ENCODE peak calls at places on chromosome 13, in four cellular contexts. One of them, this sample, is unnamed.

GRCh38 chr13:21297452-21297851 is 121.0 kb downstream of the MRPL57 start:
- DNase-seq in RWPE1: no peak
- DNase-seq in GM12878: no peak
- DNase-seq in IMR-90: no peak
- DNase-seq in this sample: no peak

GRCh38 chr13:47437411-47437810 is 540.6 kb upstream of the HTR2A start:
- DNase-seq in GM12878: no peak
- DNase-seq in IMR-90: peak; percentile 89
- DNase-seq in RWPE1: no peak
- DNase-seq in this sample: no peak

GRCh38 chr13:28357247-28357825 is 137.6 kb downstream of the FLT1 start:
- DNase-seq in IMR-90: no peak
- DNase-seq in RWPE1: no peak
- DNase-seq in GM12878: no peak
- DNase-seq in this sample: no peak

GRCh38 chr13:30863796-30864195 is 42.3 kb upstream of the MEDAG start:
- DNase-seq in IMR-90: no peak
- DNase-seq in GM12878: no peak
- DNase-seq in RWPE1: no peak
- DNase-seq in this sample: no peak

GRCh38 chr13:79871594-79871993 is 390.6 kb downstream of the NDFIP2 start:
- DNase-seq in GM12878: no peak
- DNase-seq in RWPE1: no peak
- DNase-seq in IMR-90: no peak
- DNase-seq in this sample: no peak

GRCh38 chr13:95754069-95754468 is 77.1 kb downstream of the DNAJC3 start:
- DNase-seq in RWPE1: no peak
- DNase-seq in IMR-90: no peak
- DNase-seq in GM12878: no peak
- DNase-seq in this sample: no peak

GRCh38 chr13:38570706-38571105 is 116.2 kb upstream of the FREM2 start:
- DNase-seq in GM12878: no peak
- DNase-seq in IMR-90: no peak
- DNase-seq in RWPE1: no peak
- DNase-seq in this sample: no peak

GRCh38 chr13:100559886-100560285 is 28.7 kb downstream of the GGACT start:
- DNase-seq in GM12878: no peak
- DNase-seq in RWPE1: no peak
- DNase-seq in IMR-90: no peak
- DNase-seq in this sample: no peak

GRCh38 chr13:47632311-47632710 is 368.8 kb downstream of the SUCLA2 start:
- DNase-seq in GM12878: no peak
- DNase-seq in IMR-90: no peak
- DNase-seq in RWPE1: no peak
- DNase-seq in this sample: no peak

GRCh38 chr13:99154064-99154463 is 46.6 kb upstream of the UBAC2 start:
- DNase-seq in IMR-90: no peak
- DNase-seq in RWPE1: no peak
- DNase-seq in GM12878: no peak
- DNase-seq in this sample: no peak

GRCh38 chr13:97319088-97319487 is 97.0 kb downstream of the MBNL2 start:
- DNase-seq in RWPE1: no peak
- DNase-seq in IMR-90: peak; percentile 54
- DNase-seq in GM12878: no peak
- DNase-seq in this sample: no peak

GRCh38 chr13:32669030-32669646 is 82.9 kb downstream of the PDS5B start:
- DNase-seq in RWPE1: peak; percentile 11
- DNase-seq in GM12878: no peak
- DNase-seq in IMR-90: peak; percentile 67
- DNase-seq in this sample: peak; percentile 30

GRCh38 chr13:50132937-50133276 is 117.7 kb downstream of the KCNRG start:
- DNase-seq in RWPE1: no peak
- DNase-seq in GM12878: no peak
- DNase-seq in IMR-90: no peak
- DNase-seq in this sample: no peak

GRCh38 chr13:95288899-95289500 is 12.3 kb downstream of the ABCC4 start:
- DNase-seq in GM12878: no peak
- DNase-seq in RWPE1: no peak
- DNase-seq in IMR-90: no peak
- DNase-seq in this sample: no peak

GRCh38 chr13:72163671-72164070 is 296.7 kb upstream of the DACH1 start:
- DNase-seq in GM12878: no peak
- DNase-seq in RWPE1: no peak
- DNase-seq in IMR-90: no peak
- DNase-seq in this sample: no peak

GRCh38 chr13:114131581-114132418 is 623 bp downstream of the RASA3 start:
- DNase-seq in GM12878: no peak
- DNase-seq in RWPE1: no peak
- DNase-seq in IMR-90: no peak
- DNase-seq in this sample: no peak

GRCh38 chr13:111046590-111047141 is 68.4 kb upstream of the ARHGEF7 start:
- DNase-seq in IMR-90: peak; percentile 58
- DNase-seq in GM12878: peak; percentile 36
- DNase-seq in RWPE1: no peak
- DNase-seq in this sample: no peak

GRCh38 chr13:98681017-98681416 is 71.5 kb downstream of the SLC15A1 start:
- DNase-seq in GM12878: no peak
- DNase-seq in IMR-90: no peak
- DNase-seq in RWPE1: no peak
- DNase-seq in this sample: no peak

GRCh38 chr13:74191036-74191809 is 57.0 kb upstream of the KLF12 start:
- DNase-seq in GM12878: no peak
- DNase-seq in IMR-90: peak; percentile 32
- DNase-seq in RWPE1: no peak
- DNase-seq in this sample: no peak

GRCh38 chr13:49733181-49733951 is 42.1 kb upstream of the EBPL start:
- DNase-seq in RWPE1: no peak
- DNase-seq in IMR-90: peak; percentile 27
- DNase-seq in GM12878: no peak
- DNase-seq in this sample: no peak

GRCh38 chr13:78762825-78763224 is 103.9 kb upstream of the OBI1 start:
- DNase-seq in GM12878: no peak
- DNase-seq in IMR-90: no peak
- DNase-seq in RWPE1: no peak
- DNase-seq in this sample: no peak

GRCh38 chr13:43666403-43666802 is 120.4 kb downstream of the ENOX1 start:
- DNase-seq in IMR-90: no peak
- DNase-seq in RWPE1: no peak
- DNase-seq in GM12878: no peak
- DNase-seq in this sample: no peak

GRCh38 chr13:96785986-96786385 is 208.3 kb downstream of the OXGR1 start:
- DNase-seq in IMR-90: no peak
- DNase-seq in RWPE1: no peak
- DNase-seq in GM12878: no peak
- DNase-seq in this sample: no peak

GRCh38 chr13:94886191-94886590 is 173.8 kb upstream of the SOX21 start:
- DNase-seq in IMR-90: no peak
- DNase-seq in GM12878: no peak
- DNase-seq in RWPE1: no peak
- DNase-seq in this sample: no peak

GRCh38 chr13:39364797-39365468 is 238.1 kb downstream of the LHFPL6 start:
- DNase-seq in RWPE1: peak; percentile 23
- DNase-seq in IMR-90: peak; percentile 48
- DNase-seq in GM12878: no peak
- DNase-seq in this sample: no peak

GRCh38 chr13:45615501-45616101 is at the start of gene ERICH6B:
- DNase-seq in RWPE1: no peak
- DNase-seq in IMR-90: peak; percentile 7
- DNase-seq in GM12878: no peak
- DNase-seq in this sample: no peak